ENCODE peak calls at places on chromosomes 2 and 18, in seven cellular contexts. One of them, this sample, is unnamed.
A peak's percentile ranks its signal among the peaks of the same experiment; 100 is the strongest.

GRCh38 chr2:27249891-27250651 is 12.8 kb downstream of the SLC30A3 start:
- DNase-seq in astrocyte of the spinal cord: peak; percentile 13
- DNase-seq in type B pancreatic cell: no peak
- DNase-seq in ovary: no peak
- DNase-seq in GM13976: peak; percentile 88
- DNase-seq in GM12865: peak; percentile 69
- DNase-seq in IMR-90: peak; percentile 31
- DNase-seq in this sample: peak; percentile 77

GRCh38 chr2:207632575-207633492 is 7.6 kb upstream of the METTL21A start:
- DNase-seq in GM12865: no peak
- DNase-seq in ovary: no peak
- DNase-seq in type B pancreatic cell: no peak
- DNase-seq in IMR-90: peak; percentile 58
- DNase-seq in astrocyte of the spinal cord: no peak
- DNase-seq in GM13976: no peak
- DNase-seq in this sample: peak; percentile 37

GRCh38 chr2:19933351-19933981 is 31.7 kb upstream of the TTC32 start:
- DNase-seq in IMR-90: peak; percentile 64
- DNase-seq in ovary: no peak
- DNase-seq in type B pancreatic cell: no peak
- DNase-seq in GM13976: peak; percentile 23
- DNase-seq in GM12865: peak; percentile 21
- DNase-seq in astrocyte of the spinal cord: peak; percentile 72
- DNase-seq in this sample: no peak

GRCh38 chr18:66495844-66496243 is 108.0 kb downstream of the CDH19 start:
- DNase-seq in ovary: no peak
- DNase-seq in GM12865: peak; percentile 31
- DNase-seq in GM13976: peak; percentile 1
- DNase-seq in type B pancreatic cell: peak; percentile 69
- DNase-seq in IMR-90: no peak
- DNase-seq in astrocyte of the spinal cord: peak; percentile 48
- DNase-seq in this sample: peak; percentile 50

GRCh38 chr2:23617167-23617787 is 232.3 kb downstream of the KLHL29 start:
- DNase-seq in ovary: peak; percentile 79
- DNase-seq in type B pancreatic cell: no peak
- DNase-seq in IMR-90: peak; percentile 64
- DNase-seq in GM13976: no peak
- DNase-seq in astrocyte of the spinal cord: peak; percentile 50
- DNase-seq in GM12865: no peak
- DNase-seq in this sample: no peak

GRCh38 chr2:73939419-73939818 is 12.7 kb downstream of the DGUOK start:
- DNase-seq in ovary: no peak
- DNase-seq in type B pancreatic cell: no peak
- DNase-seq in astrocyte of the spinal cord: no peak
- DNase-seq in GM12865: no peak
- DNase-seq in IMR-90: peak; percentile 50
- DNase-seq in GM13976: no peak
- DNase-seq in this sample: peak; percentile 44

GRCh38 chr2:238406222-238406997 is 20.3 kb upstream of the ASB1 start:
- DNase-seq in ovary: no peak
- DNase-seq in IMR-90: no peak
- DNase-seq in astrocyte of the spinal cord: no peak
- DNase-seq in type B pancreatic cell: no peak
- DNase-seq in GM13976: no peak
- DNase-seq in GM12865: no peak
- DNase-seq in this sample: no peak

GRCh38 chr2:10490806-10491291 is 42.7 kb upstream of the ODC1 start:
- DNase-seq in astrocyte of the spinal cord: no peak
- DNase-seq in GM13976: no peak
- DNase-seq in type B pancreatic cell: no peak
- DNase-seq in IMR-90: no peak
- DNase-seq in GM12865: no peak
- DNase-seq in ovary: no peak
- DNase-seq in this sample: no peak

GRCh38 chr18:50558157-50558556 is 1.7 kb upstream of the MAPK4 start:
- DNase-seq in GM13976: no peak
- DNase-seq in GM12865: no peak
- DNase-seq in astrocyte of the spinal cord: no peak
- DNase-seq in IMR-90: no peak
- DNase-seq in ovary: no peak
- DNase-seq in type B pancreatic cell: no peak
- DNase-seq in this sample: no peak

GRCh38 chr18:77321823-77322805 is 72.5 kb downstream of the GALR1 start:
- DNase-seq in GM13976: no peak
- DNase-seq in type B pancreatic cell: no peak
- DNase-seq in ovary: peak; percentile 51
- DNase-seq in GM12865: no peak
- DNase-seq in astrocyte of the spinal cord: no peak
- DNase-seq in IMR-90: no peak
- DNase-seq in this sample: no peak

GRCh38 chr18:47413327-47413726 is 161.9 kb upstream of the SKOR2 start:
- DNase-seq in type B pancreatic cell: no peak
- DNase-seq in ovary: no peak
- DNase-seq in GM12865: no peak
- DNase-seq in GM13976: no peak
- DNase-seq in IMR-90: no peak
- DNase-seq in astrocyte of the spinal cord: peak; percentile 55
- DNase-seq in this sample: no peak

GRCh38 chr2:19425419-19425818 is 67.0 kb upstream of the OSR1 start:
- DNase-seq in GM13976: no peak
- DNase-seq in GM12865: no peak
- DNase-seq in astrocyte of the spinal cord: peak; percentile 2
- DNase-seq in IMR-90: no peak
- DNase-seq in type B pancreatic cell: no peak
- DNase-seq in ovary: no peak
- DNase-seq in this sample: no peak

GRCh38 chr2:9315280-9315847 is 108.0 kb downstream of the ITGB1BP1 start:
- DNase-seq in type B pancreatic cell: no peak
- DNase-seq in GM12865: no peak
- DNase-seq in ovary: no peak
- DNase-seq in GM13976: no peak
- DNase-seq in IMR-90: no peak
- DNase-seq in astrocyte of the spinal cord: no peak
- DNase-seq in this sample: no peak

GRCh38 chr2:190682168-190682567 is 33.3 kb downstream of the NAB1 start:
- DNase-seq in GM12865: no peak
- DNase-seq in GM13976: no peak
- DNase-seq in type B pancreatic cell: no peak
- DNase-seq in IMR-90: peak; percentile 52
- DNase-seq in ovary: no peak
- DNase-seq in astrocyte of the spinal cord: no peak
- DNase-seq in this sample: no peak

GRCh38 chr2:235723811-235724465 is 230.1 kb downstream of the AGAP1 start:
- DNase-seq in GM13976: no peak
- DNase-seq in ovary: no peak
- DNase-seq in IMR-90: no peak
- DNase-seq in type B pancreatic cell: no peak
- DNase-seq in GM12865: no peak
- DNase-seq in astrocyte of the spinal cord: no peak
- DNase-seq in this sample: no peak

GRCh38 chr2:203623104-203623503 is 83.3 kb upstream of the CD28 start:
- DNase-seq in astrocyte of the spinal cord: peak; percentile 95
- DNase-seq in IMR-90: peak; percentile 98
- DNase-seq in ovary: no peak
- DNase-seq in GM12865: no peak
- DNase-seq in type B pancreatic cell: no peak
- DNase-seq in GM13976: no peak
- DNase-seq in this sample: no peak

GRCh38 chr18:71371951-71372605 is 1083.2 kb downstream of the SOCS6 start:
- DNase-seq in GM13976: no peak
- DNase-seq in astrocyte of the spinal cord: no peak
- DNase-seq in ovary: no peak
- DNase-seq in GM12865: no peak
- DNase-seq in type B pancreatic cell: no peak
- DNase-seq in IMR-90: no peak
- DNase-seq in this sample: no peak

GRCh38 chr2:223369889-223370288 is 232.3 kb downstream of the SCG2 start:
- DNase-seq in GM12865: no peak
- DNase-seq in astrocyte of the spinal cord: no peak
- DNase-seq in IMR-90: no peak
- DNase-seq in type B pancreatic cell: no peak
- DNase-seq in GM13976: no peak
- DNase-seq in ovary: no peak
- DNase-seq in this sample: no peak

GRCh38 chr2:88078624-88079169 is 11.1 kb downstream of the SMYD1 start:
- DNase-seq in GM13976: no peak
- DNase-seq in IMR-90: no peak
- DNase-seq in type B pancreatic cell: no peak
- DNase-seq in ovary: no peak
- DNase-seq in GM12865: no peak
- DNase-seq in astrocyte of the spinal cord: no peak
- DNase-seq in this sample: no peak

GRCh38 chr2:145751634-145752033 is 1231.7 kb upstream of the ZEB2 start:
- DNase-seq in IMR-90: peak; percentile 60
- DNase-seq in type B pancreatic cell: no peak
- DNase-seq in ovary: no peak
- DNase-seq in GM12865: peak; percentile 69
- DNase-seq in astrocyte of the spinal cord: peak; percentile 78
- DNase-seq in GM13976: peak; percentile 11
- DNase-seq in this sample: no peak

GRCh38 chr2:145753209-145753608 is 1233.3 kb upstream of the ZEB2 start:
- DNase-seq in type B pancreatic cell: no peak
- DNase-seq in GM12865: no peak
- DNase-seq in astrocyte of the spinal cord: no peak
- DNase-seq in GM13976: no peak
- DNase-seq in IMR-90: no peak
- DNase-seq in ovary: no peak
- DNase-seq in this sample: no peak

GRCh38 chr2:145751155-145751554 is 1231.2 kb upstream of the ZEB2 start:
- DNase-seq in IMR-90: no peak
- DNase-seq in type B pancreatic cell: no peak
- DNase-seq in GM13976: no peak
- DNase-seq in ovary: no peak
- DNase-seq in GM12865: no peak
- DNase-seq in astrocyte of the spinal cord: no peak
- DNase-seq in this sample: no peak

GRCh38 chr2:145750617-145751016 is 1230.7 kb upstream of the ZEB2 start:
- DNase-seq in IMR-90: no peak
- DNase-seq in ovary: no peak
- DNase-seq in GM12865: no peak
- DNase-seq in GM13976: no peak
- DNase-seq in astrocyte of the spinal cord: no peak
- DNase-seq in type B pancreatic cell: no peak
- DNase-seq in this sample: no peak

DNA sequence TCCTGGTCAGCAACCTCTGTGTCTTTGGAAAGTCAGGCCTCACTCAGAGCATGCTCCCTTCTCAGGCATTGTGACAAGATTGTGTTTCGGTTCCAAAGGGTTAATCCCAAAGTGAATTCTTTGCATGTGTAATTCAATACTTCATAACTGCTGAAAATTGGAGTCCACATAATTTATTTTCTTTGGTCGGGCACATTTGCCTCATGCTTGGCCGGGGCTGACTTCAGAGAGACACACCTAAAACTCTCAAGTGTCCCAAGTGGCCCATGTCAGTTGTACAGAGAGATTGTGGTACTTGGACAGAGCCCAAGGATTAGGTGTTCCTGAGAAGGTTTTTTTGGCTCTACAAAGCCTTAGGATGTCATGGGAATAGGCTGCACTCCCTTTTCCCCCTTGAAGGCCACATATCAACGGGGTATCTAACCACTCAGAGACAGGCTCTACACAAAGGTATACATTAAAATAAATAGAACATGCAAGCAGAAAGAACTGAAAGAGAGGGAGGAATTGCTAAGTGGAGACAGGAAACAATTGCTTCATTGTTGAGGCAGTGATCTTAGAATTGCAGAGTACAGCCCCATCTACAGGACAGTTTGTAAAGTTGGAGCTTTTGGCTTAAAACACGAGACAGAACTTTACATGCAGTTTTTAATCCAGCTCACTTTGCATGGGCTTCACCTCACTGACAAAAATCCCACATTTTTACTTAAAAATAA is 1232.3 kb upstream of the ZEB2 start:
- DNase-seq in GM12865: peak; percentile 43
- DNase-seq in type B pancreatic cell: no peak
- DNase-seq in ovary: no peak
- DNase-seq in GM13976: peak; percentile 10
- DNase-seq in astrocyte of the spinal cord: peak; percentile 91
- DNase-seq in IMR-90: peak; percentile 89
- DNase-seq in this sample: no peak
- TF ChIP-seq CTCF in GM12865: peak; percentile 59
- TF ChIP-seq CTCF in type B pancreatic cell: peak; percentile 87
- TF ChIP-seq CTCF in ovary: no peak
- TF ChIP-seq CTCF in GM13976: peak; percentile 52
- TF ChIP-seq CTCF in astrocyte of the spinal cord: peak; percentile 68
- TF ChIP-seq CTCF in IMR-90: peak; percentile 82
- TF ChIP-seq CTCF in this sample: no peak

GRCh38 chr18:70036168-70036567 is 88.5 kb upstream of the CD226 start:
- DNase-seq in GM12865: no peak
- DNase-seq in IMR-90: no peak
- DNase-seq in astrocyte of the spinal cord: no peak
- DNase-seq in type B pancreatic cell: no peak
- DNase-seq in GM13976: no peak
- DNase-seq in ovary: no peak
- DNase-seq in this sample: no peak
- TF ChIP-seq CTCF in GM12865: no peak
- TF ChIP-seq CTCF in IMR-90: no peak
- TF ChIP-seq CTCF in astrocyte of the spinal cord: no peak
- TF ChIP-seq CTCF in type B pancreatic cell: no peak
- TF ChIP-seq CTCF in GM13976: no peak
- TF ChIP-seq CTCF in ovary: no peak
- TF ChIP-seq CTCF in this sample: no peak

GRCh38 chr2:45027051-45027450 is 17.8 kb upstream of the SIX2 start:
- DNase-seq in astrocyte of the spinal cord: no peak
- DNase-seq in GM12865: no peak
- DNase-seq in type B pancreatic cell: no peak
- DNase-seq in IMR-90: no peak
- DNase-seq in ovary: no peak
- DNase-seq in GM13976: no peak
- DNase-seq in this sample: no peak

GRCh38 chr2:45031028-45031427 is 21.8 kb upstream of the SIX2 start:
- DNase-seq in ovary: no peak
- DNase-seq in IMR-90: no peak
- DNase-seq in GM13976: no peak
- DNase-seq in astrocyte of the spinal cord: no peak
- DNase-seq in GM12865: no peak
- DNase-seq in type B pancreatic cell: no peak
- DNase-seq in this sample: no peak

GRCh38 chr2:45030553-45030952 is 21.3 kb upstream of the SIX2 start:
- DNase-seq in IMR-90: no peak
- DNase-seq in GM12865: no peak
- DNase-seq in astrocyte of the spinal cord: no peak
- DNase-seq in GM13976: no peak
- DNase-seq in type B pancreatic cell: no peak
- DNase-seq in ovary: no peak
- DNase-seq in this sample: no peak

GRCh38 chr2:45028276-45028675 is 19.0 kb upstream of the SIX2 start:
- DNase-seq in type B pancreatic cell: no peak
- DNase-seq in ovary: no peak
- DNase-seq in GM12865: no peak
- DNase-seq in astrocyte of the spinal cord: no peak
- DNase-seq in IMR-90: no peak
- DNase-seq in GM13976: no peak
- DNase-seq in this sample: no peak

GRCh38 chr2:45029215-45029614 is 20.0 kb upstream of the SIX2 start:
- DNase-seq in GM13976: no peak
- DNase-seq in ovary: no peak
- DNase-seq in GM12865: no peak
- DNase-seq in type B pancreatic cell: no peak
- DNase-seq in astrocyte of the spinal cord: no peak
- DNase-seq in IMR-90: no peak
- DNase-seq in this sample: no peak
- TF ChIP-seq CTCF in GM13976: no peak
- TF ChIP-seq CTCF in ovary: no peak
- TF ChIP-seq CTCF in GM12865: no peak
- TF ChIP-seq CTCF in type B pancreatic cell: no peak
- TF ChIP-seq CTCF in astrocyte of the spinal cord: no peak
- TF ChIP-seq CTCF in IMR-90: no peak
- TF ChIP-seq CTCF in this sample: no peak

GRCh38 chr2:529425-529824 is 147.8 kb downstream of the TMEM18 start:
- DNase-seq in GM12865: no peak
- DNase-seq in astrocyte of the spinal cord: peak; percentile 30
- DNase-seq in GM13976: no peak
- DNase-seq in type B pancreatic cell: no peak
- DNase-seq in IMR-90: peak; percentile 1
- DNase-seq in ovary: no peak
- DNase-seq in this sample: peak; percentile 22
- TF ChIP-seq CTCF in GM12865: peak; percentile 8
- TF ChIP-seq CTCF in astrocyte of the spinal cord: peak; percentile 26
- TF ChIP-seq CTCF in GM13976: no peak
- TF ChIP-seq CTCF in type B pancreatic cell: peak; percentile 71
- TF ChIP-seq CTCF in IMR-90: no peak
- TF ChIP-seq CTCF in ovary: no peak
- TF ChIP-seq CTCF in this sample: peak; percentile 63

This sample was measured in activated CD8-positive, alpha-beta T cell treated with anti-CD3 and anti-CD28 coated beads for 36 hours.